ENCODE peak calls at places on chromosomes 13 and 19, in ten cellular contexts. One of them, this sample, is unnamed.

GRCh38 chr19:34662919-34663318 is 14.0 kb downstream of the SCGB2B2 start:
- DNase-seq in cardiac muscle cell: peak; percentile 17
- DNase-seq in CD4-positive, alpha-beta T cell: peak; percentile 7
- DNase-seq in effector memory CD4-positive, alpha-beta T cell: no peak
- DNase-seq in uterus: no peak
- DNase-seq in thyroid gland: no peak
- DNase-seq in neural progenitor cell: peak; percentile 53
- DNase-seq in GM23338: peak; percentile 90
- DNase-seq in aorta: no peak
- DNase-seq in tibial nerve: no peak
- DNase-seq in this sample: no peak

GRCh38 chr13:60619461-60619860 is 222.4 kb downstream of the TDRD3 start:
- DNase-seq in GM23338: no peak
- DNase-seq in effector memory CD4-positive, alpha-beta T cell: no peak
- DNase-seq in thyroid gland: no peak
- DNase-seq in uterus: no peak
- DNase-seq in CD4-positive, alpha-beta T cell: no peak
- DNase-seq in tibial nerve: no peak
- DNase-seq in cardiac muscle cell: no peak
- DNase-seq in neural progenitor cell: no peak
- DNase-seq in aorta: no peak
- DNase-seq in this sample: no peak

GRCh38 chr13:113928701-113929627 is 44.9 kb downstream of the C13orf46 start:
- DNase-seq in GM23338: no peak
- DNase-seq in CD4-positive, alpha-beta T cell: no peak
- DNase-seq in aorta: peak; percentile 91
- DNase-seq in uterus: peak; percentile 93
- DNase-seq in effector memory CD4-positive, alpha-beta T cell: no peak
- DNase-seq in cardiac muscle cell: peak; percentile 91
- DNase-seq in tibial nerve: peak; percentile 93
- DNase-seq in neural progenitor cell: no peak
- DNase-seq in thyroid gland: peak; percentile 92
- DNase-seq in this sample: peak; percentile 93

GRCh38 chr13:41643502-41643901 is 186.2 kb downstream of the RGCC start:
- DNase-seq in cardiac muscle cell: no peak
- DNase-seq in CD4-positive, alpha-beta T cell: no peak
- DNase-seq in GM23338: no peak
- DNase-seq in uterus: no peak
- DNase-seq in effector memory CD4-positive, alpha-beta T cell: no peak
- DNase-seq in neural progenitor cell: no peak
- DNase-seq in thyroid gland: no peak
- DNase-seq in tibial nerve: no peak
- DNase-seq in aorta: no peak
- DNase-seq in this sample: no peak

GRCh38 chr19:35006999-35007365 is 6.9 kb downstream of the GRAMD1A start:
- DNase-seq in neural progenitor cell: no peak
- DNase-seq in GM23338: no peak
- DNase-seq in CD4-positive, alpha-beta T cell: no peak
- DNase-seq in cardiac muscle cell: no peak
- DNase-seq in effector memory CD4-positive, alpha-beta T cell: no peak
- DNase-seq in uterus: no peak
- DNase-seq in aorta: no peak
- DNase-seq in tibial nerve: no peak
- DNase-seq in thyroid gland: no peak
- DNase-seq in this sample: peak; percentile 12

GRCh38 chr19:28577666-28578065 is 635.3 kb downstream of the UQCRFS1 start:
- DNase-seq in cardiac muscle cell: no peak
- DNase-seq in uterus: no peak
- DNase-seq in aorta: no peak
- DNase-seq in GM23338: no peak
- DNase-seq in thyroid gland: no peak
- DNase-seq in tibial nerve: no peak
- DNase-seq in CD4-positive, alpha-beta T cell: no peak
- DNase-seq in effector memory CD4-positive, alpha-beta T cell: no peak
- DNase-seq in neural progenitor cell: no peak
- DNase-seq in this sample: no peak

GRCh38 chr19:48493718-48494515 is 17.7 kb downstream of the LMTK3 start:
- DNase-seq in GM23338: peak; percentile 15
- DNase-seq in neural progenitor cell: no peak
- DNase-seq in CD4-positive, alpha-beta T cell: no peak
- DNase-seq in cardiac muscle cell: no peak
- DNase-seq in effector memory CD4-positive, alpha-beta T cell: no peak
- DNase-seq in tibial nerve: no peak
- DNase-seq in thyroid gland: no peak
- DNase-seq in uterus: no peak
- DNase-seq in aorta: no peak
- DNase-seq in this sample: no peak

GRCh38 chr19:34136127-34136526 is 36.2 kb upstream of the LSM14A start:
- DNase-seq in tibial nerve: no peak
- DNase-seq in neural progenitor cell: no peak
- DNase-seq in cardiac muscle cell: no peak
- DNase-seq in uterus: no peak
- DNase-seq in CD4-positive, alpha-beta T cell: no peak
- DNase-seq in thyroid gland: no peak
- DNase-seq in effector memory CD4-positive, alpha-beta T cell: no peak
- DNase-seq in GM23338: no peak
- DNase-seq in aorta: no peak
- DNase-seq in this sample: no peak

GRCh38 chr19:16017138-16017490 is 59.2 kb upstream of the TPM4 start:
- DNase-seq in CD4-positive, alpha-beta T cell: no peak
- DNase-seq in tibial nerve: no peak
- DNase-seq in GM23338: no peak
- DNase-seq in neural progenitor cell: no peak
- DNase-seq in aorta: peak; percentile 65
- DNase-seq in thyroid gland: no peak
- DNase-seq in cardiac muscle cell: no peak
- DNase-seq in effector memory CD4-positive, alpha-beta T cell: no peak
- DNase-seq in uterus: no peak
- DNase-seq in this sample: no peak

GRCh38 chr19:51375504-51376221 is 3.2 kb upstream of the NKG7 start:
- DNase-seq in thyroid gland: no peak
- DNase-seq in uterus: no peak
- DNase-seq in aorta: peak; percentile 37
- DNase-seq in neural progenitor cell: no peak
- DNase-seq in cardiac muscle cell: no peak
- DNase-seq in CD4-positive, alpha-beta T cell: no peak
- DNase-seq in tibial nerve: no peak
- DNase-seq in GM23338: no peak
- DNase-seq in effector memory CD4-positive, alpha-beta T cell: peak; percentile 36
- DNase-seq in this sample: no peak

GRCh38 chr19:58575183-58576041 is 2.3 kb upstream of the MZF1 start:
- DNase-seq in GM23338: peak; percentile 97
- DNase-seq in CD4-positive, alpha-beta T cell: peak; percentile 67
- DNase-seq in tibial nerve: peak; percentile 78
- DNase-seq in neural progenitor cell: peak; percentile 98
- DNase-seq in effector memory CD4-positive, alpha-beta T cell: peak; percentile 63
- DNase-seq in cardiac muscle cell: peak; percentile 94
- DNase-seq in uterus: peak; percentile 92
- DNase-seq in thyroid gland: peak; percentile 90
- DNase-seq in aorta: peak; percentile 96
- DNase-seq in this sample: peak; percentile 91

GRCh38 chr19:9498183-9498902 is at the start of gene ZNF560:
- DNase-seq in tibial nerve: no peak
- DNase-seq in CD4-positive, alpha-beta T cell: no peak
- DNase-seq in GM23338: peak; percentile 47
- DNase-seq in neural progenitor cell: no peak
- DNase-seq in aorta: no peak
- DNase-seq in uterus: no peak
- DNase-seq in thyroid gland: no peak
- DNase-seq in cardiac muscle cell: peak; percentile 41
- DNase-seq in effector memory CD4-positive, alpha-beta T cell: no peak
- DNase-seq in this sample: no peak

GRCh38 chr19:18741566-18742121 is 49.5 kb downstream of the COMP start:
- DNase-seq in tibial nerve: no peak
- DNase-seq in aorta: no peak
- DNase-seq in GM23338: no peak
- DNase-seq in CD4-positive, alpha-beta T cell: no peak
- DNase-seq in uterus: no peak
- DNase-seq in neural progenitor cell: no peak
- DNase-seq in cardiac muscle cell: no peak
- DNase-seq in effector memory CD4-positive, alpha-beta T cell: no peak
- DNase-seq in thyroid gland: peak; percentile 95
- DNase-seq in this sample: no peak

GRCh38 chr13:25085125-25085742 is 10.7 kb upstream of the PABPC3 start:
- DNase-seq in tibial nerve: peak; percentile 54
- DNase-seq in neural progenitor cell: peak; percentile 69
- DNase-seq in thyroid gland: peak; percentile 14
- DNase-seq in GM23338: peak; percentile 84
- DNase-seq in uterus: no peak
- DNase-seq in cardiac muscle cell: peak; percentile 59
- DNase-seq in effector memory CD4-positive, alpha-beta T cell: no peak
- DNase-seq in aorta: no peak
- DNase-seq in CD4-positive, alpha-beta T cell: no peak
- DNase-seq in this sample: no peak

GRCh38 chr13:19179916-19180315 is 1.7 kb downstream of the TUBA3C start:
- DNase-seq in cardiac muscle cell: no peak
- DNase-seq in effector memory CD4-positive, alpha-beta T cell: no peak
- DNase-seq in neural progenitor cell: no peak
- DNase-seq in uterus: no peak
- DNase-seq in thyroid gland: no peak
- DNase-seq in aorta: peak; percentile 28
- DNase-seq in CD4-positive, alpha-beta T cell: no peak
- DNase-seq in tibial nerve: no peak
- DNase-seq in GM23338: no peak
- DNase-seq in this sample: no peak

GRCh38 chr19:53631949-53632407 is at the start of gene DPRX:
- DNase-seq in thyroid gland: no peak
- DNase-seq in tibial nerve: no peak
- DNase-seq in CD4-positive, alpha-beta T cell: no peak
- DNase-seq in uterus: no peak
- DNase-seq in cardiac muscle cell: no peak
- DNase-seq in neural progenitor cell: no peak
- DNase-seq in aorta: no peak
- DNase-seq in GM23338: no peak
- DNase-seq in effector memory CD4-positive, alpha-beta T cell: no peak
- DNase-seq in this sample: peak; percentile 16

GRCh38 chr13:41488124-41488523 is 30.8 kb downstream of the RGCC start:
- DNase-seq in cardiac muscle cell: no peak
- DNase-seq in thyroid gland: no peak
- DNase-seq in neural progenitor cell: no peak
- DNase-seq in aorta: no peak
- DNase-seq in CD4-positive, alpha-beta T cell: no peak
- DNase-seq in GM23338: no peak
- DNase-seq in effector memory CD4-positive, alpha-beta T cell: no peak
- DNase-seq in uterus: no peak
- DNase-seq in tibial nerve: no peak
- DNase-seq in this sample: no peak

GRCh38 chr13:70188567-70188966 is 80.3 kb upstream of the KLHL1 start:
- DNase-seq in GM23338: no peak
- DNase-seq in tibial nerve: no peak
- DNase-seq in cardiac muscle cell: no peak
- DNase-seq in effector memory CD4-positive, alpha-beta T cell: no peak
- DNase-seq in aorta: no peak
- DNase-seq in uterus: no peak
- DNase-seq in thyroid gland: no peak
- DNase-seq in neural progenitor cell: no peak
- DNase-seq in CD4-positive, alpha-beta T cell: no peak
- DNase-seq in this sample: no peak

GRCh38 chr13:114149774-114150740 is 17.6 kb upstream of the RASA3 start:
- DNase-seq in thyroid gland: no peak
- DNase-seq in effector memory CD4-positive, alpha-beta T cell: no peak
- DNase-seq in aorta: no peak
- DNase-seq in cardiac muscle cell: no peak
- DNase-seq in uterus: no peak
- DNase-seq in GM23338: no peak
- DNase-seq in CD4-positive, alpha-beta T cell: no peak
- DNase-seq in neural progenitor cell: no peak
- DNase-seq in tibial nerve: no peak
- DNase-seq in this sample: no peak

GRCh38 chr13:62129000-62129551 is 713.4 kb upstream of the PCDH20 start:
- DNase-seq in aorta: no peak
- DNase-seq in effector memory CD4-positive, alpha-beta T cell: no peak
- DNase-seq in cardiac muscle cell: no peak
- DNase-seq in neural progenitor cell: no peak
- DNase-seq in GM23338: no peak
- DNase-seq in CD4-positive, alpha-beta T cell: no peak
- DNase-seq in thyroid gland: no peak
- DNase-seq in uterus: no peak
- DNase-seq in tibial nerve: no peak
- DNase-seq in this sample: no peak

GRCh38 chr13:99777873-99778272 is 193.7 kb downstream of the ZIC5 start:
- DNase-seq in aorta: no peak
- DNase-seq in thyroid gland: no peak
- DNase-seq in tibial nerve: no peak
- DNase-seq in neural progenitor cell: no peak
- DNase-seq in cardiac muscle cell: no peak
- DNase-seq in GM23338: no peak
- DNase-seq in uterus: no peak
- DNase-seq in effector memory CD4-positive, alpha-beta T cell: no peak
- DNase-seq in CD4-positive, alpha-beta T cell: no peak
- DNase-seq in this sample: no peak

GRCh38 chr19:55717251-55717650 is 21.0 kb downstream of the NLRP9 start:
- DNase-seq in GM23338: no peak
- DNase-seq in CD4-positive, alpha-beta T cell: no peak
- DNase-seq in aorta: no peak
- DNase-seq in cardiac muscle cell: no peak
- DNase-seq in thyroid gland: no peak
- DNase-seq in tibial nerve: no peak
- DNase-seq in effector memory CD4-positive, alpha-beta T cell: no peak
- DNase-seq in uterus: no peak
- DNase-seq in neural progenitor cell: no peak
- DNase-seq in this sample: no peak
- H3K27me3 ChIP-seq in GM23338: no peaks in the 10 kb centered on the region
- H3K27me3 ChIP-seq in CD4-positive, alpha-beta T cell: peaks cover 20% of the 10 kb centered on the region
- H3K27me3 ChIP-seq in aorta: no peaks in the 10 kb centered on the region
- H3K27me3 ChIP-seq in cardiac muscle cell: no peaks in the 10 kb centered on the region
- H3K27me3 ChIP-seq in thyroid gland: no peaks in the 10 kb centered on the region
- H3K27me3 ChIP-seq in tibial nerve: peaks cover 4% of the 10 kb centered on the region
- H3K27me3 ChIP-seq in effector memory CD4-positive, alpha-beta T cell: no peaks in the 10 kb centered on the region
- H3K27me3 ChIP-seq in uterus: no peaks in the 10 kb centered on the region
- H3K27me3 ChIP-seq in neural progenitor cell: no peaks in the 10 kb centered on the region
- H3K27me3 ChIP-seq in this sample: peaks cover 28% of the 10 kb centered on the region

GRCh38 chr13:77328819-77329132 is 1.9 kb upstream of the MYCBP2 start:
- DNase-seq in CD4-positive, alpha-beta T cell: no peak
- DNase-seq in neural progenitor cell: no peak
- DNase-seq in effector memory CD4-positive, alpha-beta T cell: no peak
- DNase-seq in thyroid gland: no peak
- DNase-seq in uterus: no peak
- DNase-seq in cardiac muscle cell: no peak
- DNase-seq in tibial nerve: no peak
- DNase-seq in aorta: no peak
- DNase-seq in GM23338: no peak
- DNase-seq in this sample: peak; percentile 22
- H3K27ac ChIP-seq in CD4-positive, alpha-beta T cell: peak overlapping the region; percentile 86
- H3K27ac ChIP-seq in neural progenitor cell: no peak overlapping the region
- H3K27ac ChIP-seq in effector memory CD4-positive, alpha-beta T cell: peak overlapping the region; percentile 78
- H3K27ac ChIP-seq in thyroid gland: peak overlapping the region; percentile 91
- H3K27ac ChIP-seq in uterus: peak overlapping the region; percentile 84
- H3K27ac ChIP-seq in cardiac muscle cell: no peak overlapping the region
- H3K27ac ChIP-seq in tibial nerve: peak overlapping the region; percentile 94
- H3K27ac ChIP-seq in aorta: no peak overlapping the region
- H3K27ac ChIP-seq in GM23338: no peak overlapping the region
- H3K27ac ChIP-seq in this sample: peak overlapping the region; percentile 88

GRCh38 chr19:13076320-13076719 is 26.3 kb downstream of the LYL1 start:
- DNase-seq in effector memory CD4-positive, alpha-beta T cell: no peak
- DNase-seq in aorta: no peak
- DNase-seq in cardiac muscle cell: no peak
- DNase-seq in uterus: peak; percentile 40
- DNase-seq in thyroid gland: no peak
- DNase-seq in GM23338: no peak
- DNase-seq in tibial nerve: no peak
- DNase-seq in neural progenitor cell: no peak
- DNase-seq in CD4-positive, alpha-beta T cell: no peak
- DNase-seq in this sample: no peak
- H3K27me3 ChIP-seq in effector memory CD4-positive, alpha-beta T cell: peaks cover 2% of the 10 kb centered on the region
- H3K27me3 ChIP-seq in aorta: no peaks in the 10 kb centered on the region
- H3K27me3 ChIP-seq in cardiac muscle cell: peaks cover 35% of the 10 kb centered on the region
- H3K27me3 ChIP-seq in uterus: no peaks in the 10 kb centered on the region
- H3K27me3 ChIP-seq in thyroid gland: no peaks in the 10 kb centered on the region
- H3K27me3 ChIP-seq in GM23338: peaks cover 8% of the 10 kb centered on the region
- H3K27me3 ChIP-seq in tibial nerve: no peaks in the 10 kb centered on the region
- H3K27me3 ChIP-seq in neural progenitor cell: peaks cover 14% of the 10 kb centered on the region
- H3K27me3 ChIP-seq in CD4-positive, alpha-beta T cell: no peaks in the 10 kb centered on the region
- H3K27me3 ChIP-seq in this sample: no peaks in the 10 kb centered on the region

GRCh38 chr19:4909897-4910593 is 744 bp downstream of the UHRF1 start:
- DNase-seq in uterus: peak; percentile 86
- DNase-seq in effector memory CD4-positive, alpha-beta T cell: peak; percentile 86
- DNase-seq in GM23338: peak; percentile 97
- DNase-seq in tibial nerve: peak; percentile 89
- DNase-seq in neural progenitor cell: peak; percentile 98
- DNase-seq in CD4-positive, alpha-beta T cell: peak; percentile 91
- DNase-seq in cardiac muscle cell: peak; percentile 91
- DNase-seq in thyroid gland: peak; percentile 90
- DNase-seq in aorta: peak; percentile 97
- DNase-seq in this sample: peak; percentile 94
- H3K27ac ChIP-seq in uterus: no peak overlapping the region
- H3K27ac ChIP-seq in effector memory CD4-positive, alpha-beta T cell: peak overlapping the region; percentile 48
- H3K27ac ChIP-seq in GM23338: peak overlapping the region; percentile 36
- H3K27ac ChIP-seq in tibial nerve: peak overlapping the region; percentile 77
- H3K27ac ChIP-seq in neural progenitor cell: no peak overlapping the region
- H3K27ac ChIP-seq in CD4-positive, alpha-beta T cell: no peak overlapping the region
- H3K27ac ChIP-seq in cardiac muscle cell: no peak overlapping the region
- H3K27ac ChIP-seq in thyroid gland: no peak overlapping the region
- H3K27ac ChIP-seq in aorta: no peak overlapping the region
- H3K27ac ChIP-seq in this sample: no peak overlapping the region